ENCODE peak calls at places on chromosomes 5 and 9, in eight cellular contexts. U, N, W, G, K, T, O and S are unnamed samples.

GRCh38 chr9:134099123-134099761 is 31.4 kb upstream of the BRD3 start:
- DNase-seq in U (peak; percentile 55), N (peak; percentile 69), W (peak; percentile 65), G (no peak), K (no peak), T (peak; percentile 49), O (peak; percentile 45), S (no peak)

GRCh38 chr5:110768138-110768845 is 29.5 kb downstream of the SLC25A46 start:
- DNase-seq in U (peak; percentile 70), N (no peak), W (no peak), G (no peak), K (no peak), T (peak; percentile 53), O (no peak), S (no peak)

GRCh38 chr9:122005597-122005996 is 87.5 kb downstream of the TTLL11 start:
- DNase-seq in U (peak; percentile 45), N (no peak), W (peak; percentile 44), G (no peak), K (no peak), T (peak; percentile 44), O (peak; percentile 23), S (no peak)

GRCh38 chr5:10456583-10457562 is 15.2 kb downstream of the ROPN1L start:
- DNase-seq in U (peak; percentile 34), N (no peak), W (no peak), G (no peak), K (no peak), T (peak; percentile 66), O (no peak), S (no peak)

GRCh38 chr9:88418715-88419540 is 30.7 kb downstream of the SPIN1 start:
- DNase-seq in U (no peak), N (no peak), W (no peak), G (no peak), K (no peak), T (no peak), O (peak; percentile 76), S (no peak)

GRCh38 chr5:343461-344401 is 22.2 kb downstream of the AHRR start:
- DNase-seq in U (peak; percentile 75), N (peak; percentile 83), W (peak; percentile 54), G (no peak), K (no peak), T (peak; percentile 70), O (peak; percentile 39), S (peak; percentile 81)

GRCh38 chr5:90289837-90290236 is 119.7 kb downstream of the CETN3 start:
- DNase-seq in U (peak; percentile 14), N (no peak), W (no peak), G (no peak), K (no peak), T (peak; percentile 33), O (no peak), S (no peak)

GRCh38 chr9:16885896-16886295 is 15.4 kb upstream of the BNC2 start:
- DNase-seq in U (no peak), N (no peak), W (no peak), G (no peak), K (no peak), T (no peak), O (no peak), S (no peak)

GRCh38 chr9:18861599-18862546 is 171.1 kb downstream of the SAXO1 start:
- DNase-seq in U (peak; percentile 67), N (no peak), W (no peak), G (peak; percentile 58), K (no peak), T (peak; percentile 60), O (no peak), S (no peak)

GRCh38 chr9:133606722-133607053 is 2.5 kb downstream of the FAM163B start:
- DNase-seq in U (no peak), N (no peak), W (no peak), G (no peak), K (no peak), T (no peak), O (no peak), S (no peak)

GRCh38 chr5:65816729-65817128 is 94.7 kb downstream of the NLN start:
- DNase-seq in U (peak; percentile 38), N (no peak), W (no peak), G (no peak), K (no peak), T (no peak), O (no peak), S (no peak)

GRCh38 chr9:33438926-33439511 is 8.4 kb downstream of the AQP3 start:
- DNase-seq in U (no peak), N (no peak), W (no peak), G (no peak), K (no peak), T (no peak), O (no peak), S (no peak)

GRCh38 chr9:107755267-107755666 is 265.7 kb upstream of the KLF4 start:
- DNase-seq in U (peak; percentile 59), N (no peak), W (peak; percentile 67), G (no peak), K (no peak), T (peak; percentile 58), O (peak; percentile 67), S (no peak)

GRCh38 chr5:89065919-89066318 is 182.9 kb upstream of the MEF2C start:
- DNase-seq in U (no peak), N (peak; percentile 28), W (no peak), G (no peak), K (no peak), T (no peak), O (no peak), S (no peak)

GRCh38 chr9:99980578-99980977 is 74.1 kb downstream of the STX17 start:
- DNase-seq in U (no peak), N (no peak), W (no peak), G (no peak), K (no peak), T (no peak), O (no peak), S (no peak)

GRCh38 chr5:158014367-158014766 is 155.4 kb upstream of the CLINT1 start:
- DNase-seq in U (no peak), N (no peak), W (no peak), G (no peak), K (no peak), T (no peak), O (no peak), S (no peak)

GRCh38 chr5:158010831-158011230 is 151.9 kb upstream of the CLINT1 start:
- DNase-seq in U (no peak), N (no peak), W (no peak), G (no peak), K (no peak), T (no peak), O (no peak), S (no peak)

GRCh38 chr5:158011420-158011819 is 152.5 kb upstream of the CLINT1 start:
- DNase-seq in U (no peak), N (no peak), W (no peak), G (no peak), K (no peak), T (no peak), O (no peak), S (no peak)

GRCh38 chr5:158013303-158013702 is 154.4 kb upstream of the CLINT1 start:
- DNase-seq in U (no peak), N (no peak), W (no peak), G (no peak), K (no peak), T (no peak), O (no peak), S (no peak)

DNA sequence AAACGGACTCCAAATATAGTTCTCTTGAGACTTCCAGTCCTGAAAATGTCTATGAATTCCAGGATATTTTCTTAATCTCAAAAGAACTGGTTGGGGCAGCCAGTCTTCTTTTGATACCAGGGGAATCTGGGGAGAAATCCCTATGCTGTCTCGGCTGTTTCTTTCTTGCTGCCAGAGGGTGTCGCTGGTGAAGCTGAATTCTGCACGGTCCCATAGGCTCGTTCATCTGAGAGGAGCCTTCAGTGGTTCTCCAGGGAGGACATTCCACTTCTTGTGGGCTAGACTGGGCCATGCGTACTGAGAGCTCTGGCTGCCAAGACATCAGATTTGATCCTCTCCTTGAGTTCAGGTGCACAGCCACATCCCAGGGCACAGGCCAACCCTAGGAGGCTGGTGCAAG is 155.0 kb upstream of the CLINT1 start:
- DNase-seq in U (peak; percentile 70), N (peak; percentile 44), W (peak; percentile 34), G (peak; percentile 20), K (no peak), T (peak; percentile 14), O (peak; percentile 21), S (no peak)
- TF ChIP-seq CTCF in U (peak; percentile 75), N (peak; percentile 63), W (no peak), G (peak; percentile 52), K (peak; percentile 51), T (peak; percentile 20), O (no peak), S (no peak)

DNA sequence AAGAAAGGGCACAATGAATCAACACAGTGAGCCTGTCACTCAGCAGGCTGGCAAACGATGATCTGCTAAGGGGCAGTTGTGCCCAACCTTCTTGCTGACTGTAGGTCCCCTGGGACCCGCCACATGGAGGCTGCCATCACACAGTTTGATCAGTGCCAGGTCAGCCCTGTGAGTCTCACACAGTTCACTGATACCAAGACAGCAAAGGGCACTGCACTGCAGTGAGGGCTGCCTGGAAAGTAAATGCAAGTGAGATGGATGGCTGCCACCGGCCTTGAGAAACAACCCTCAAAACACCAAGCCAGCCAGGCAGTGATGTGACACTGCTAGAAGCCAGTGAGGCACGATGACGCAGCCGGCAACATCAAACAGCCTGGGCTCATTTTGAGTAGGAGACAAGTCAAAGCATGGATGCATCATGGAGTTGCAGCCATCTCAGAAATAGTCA is 30.3 kb downstream of the FOXD1 start:
- DNase-seq in U (no peak), N (no peak), W (no peak), G (no peak), K (no peak), T (no peak), O (no peak), S (no peak)
- TF ChIP-seq CTCF in U (no peak), N (no peak), W (no peak), G (no peak), K (no peak), T (no peak), O (no peak), S (no peak)

GRCh38 chr9:124038790-124039633 is 27.4 kb downstream of the LHX2 start:
- DNase-seq in U (no peak), N (no peak), W (no peak), G (no peak), K (no peak), T (no peak), O (no peak), S (no peak)
- TF ChIP-seq CTCF in U (peak; percentile 17), N (peak; percentile 32), W (no peak), G (no peak), K (peak; percentile 3), T (no peak), O (no peak), S (no peak)

DNA sequence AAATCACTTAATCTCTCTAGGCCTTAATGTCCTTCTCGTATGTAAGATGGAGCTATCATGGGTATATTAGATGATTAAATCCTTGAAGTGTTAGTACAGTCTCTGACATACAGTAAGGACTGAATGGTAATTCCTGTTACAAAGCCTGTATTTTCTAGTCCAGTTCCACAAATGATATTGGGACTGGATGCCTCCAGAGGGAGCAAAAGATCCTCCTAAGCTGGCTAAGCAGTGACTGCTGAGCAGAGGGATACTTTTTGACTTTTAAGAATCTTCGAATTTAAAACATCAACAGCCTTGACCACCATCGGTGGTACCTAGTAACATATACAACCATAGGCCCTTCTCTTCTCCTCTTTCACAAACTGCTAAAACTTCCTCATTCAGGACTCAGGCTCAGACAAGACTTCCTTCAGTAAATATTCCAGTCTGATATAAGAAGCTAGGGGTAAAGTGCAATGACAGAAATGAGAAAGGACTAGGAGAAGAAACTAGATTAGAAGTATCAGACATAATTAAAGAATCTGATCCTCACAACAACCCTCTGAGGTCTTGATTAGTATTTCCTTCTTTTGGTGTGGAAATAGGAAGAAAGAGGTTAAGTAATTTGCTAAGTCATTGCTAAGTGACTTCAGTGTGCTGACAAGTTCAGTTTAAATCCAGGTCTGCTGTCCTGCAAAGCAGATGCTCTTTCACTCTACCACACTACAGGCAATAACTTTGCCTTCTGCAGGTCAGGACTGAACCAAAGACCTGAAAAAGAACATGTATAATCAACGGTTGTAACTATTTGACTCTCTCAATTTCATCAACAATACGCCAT is 13.9 kb downstream of the PTAR1 start:
- DNase-seq in U (peak; percentile 53), N (no peak), W (no peak), G (no peak), K (no peak), T (peak; percentile 51), O (no peak), S (no peak)
- TF ChIP-seq CTCF in U (peak; percentile 54), N (no peak), W (no peak), G (no peak), K (peak; percentile 40), T (peak; percentile 41), O (no peak), S (no peak)